ENCODE peak calls at places on chromosome 4, in seven cellular contexts. W is cardiac muscle cell, T is lower lobe of right lung, R is aorta, Z is H1, E is esophagus squamous epithelium, Q is DND-41. N is an unnamed sample.
A peak's percentile ranks its signal among the peaks of the same experiment; 100 is the strongest.

GRCh38 chr4:39616651-39617050 is 22.0 kb downstream of the SMIM14 start:
- DNase-seq in W (no peak), E (no peak), Q (no peak), R (no peak), T (no peak), Z (no peak), N (no peak)

GRCh38 chr4:125316781-125317525 is 2.2 kb downstream of the FAT4 start:
- DNase-seq in R (peak; percentile 64), T (peak; percentile 55), E (no peak), W (peak; percentile 41), Q (no peak), Z (no peak), N (peak; percentile 41)

GRCh38 chr4:68249434-68249833 is 3.9 kb upstream of the TMPRSS11B start:
- DNase-seq in Q (no peak), R (no peak), T (no peak), W (no peak), E (no peak), Z (no peak), N (no peak)

GRCh38 chr4:35760706-35761278 is 483.5 kb downstream of the ARAP2 start:
- DNase-seq in Z (no peak), E (no peak), T (no peak), W (no peak), Q (no peak), R (no peak), N (no peak)

GRCh38 chr4:102759835-102760644 is 728 bp downstream of the MANBA start:
- DNase-seq in Q (peak; percentile 7), W (peak; percentile 27), E (peak; percentile 11), T (no peak), Z (no peak), R (peak; percentile 85), N (no peak)

GRCh38 chr4:169142390-169142789 is 128.4 kb downstream of the SH3RF1 start:
- DNase-seq in Q (no peak), E (no peak), T (no peak), R (no peak), Z (no peak), W (no peak), N (no peak)

GRCh38 chr4:65014078-65014477 is 604.8 kb upstream of the TECRL start:
- DNase-seq in R (no peak), Q (no peak), Z (no peak), T (no peak), W (no peak), E (no peak), N (no peak)

GRCh38 chr4:83128235-83128929 is 13.9 kb upstream of the PLAC8 start:
- DNase-seq in T (no peak), R (no peak), W (no peak), Q (no peak), Z (no peak), E (no peak), N (no peak)

GRCh38 chr4:77358315-77358928 is 201.4 kb downstream of the CCNG2 start:
- DNase-seq in R (no peak), W (peak; percentile 64), E (no peak), Z (no peak), Q (peak; percentile 24), T (no peak), N (no peak)

GRCh38 chr4:128427832-128428366 is 140.3 kb upstream of the PGRMC2 start:
- DNase-seq in Q (no peak), W (no peak), E (no peak), Z (no peak), R (no peak), T (peak; percentile 61), N (no peak)

GRCh38 chr4:16337936-16338335 is 111.7 kb upstream of the TAPT1 start:
- DNase-seq in R (no peak), W (no peak), Z (no peak), Q (no peak), E (no peak), T (no peak), N (no peak)

GRCh38 chr4:129806986-129807385 is 711.0 kb downstream of the C4orf33 start:
- DNase-seq in E (no peak), Q (no peak), Z (no peak), W (no peak), T (no peak), R (no peak), N (no peak)

GRCh38 chr4:53591372-53591892 is at the start of gene LNX1:
- DNase-seq in E (peak; percentile 3), Q (no peak), Z (peak; percentile 70), T (peak; percentile 88), W (peak; percentile 10), R (peak; percentile 48), N (no peak)

GRCh38 chr4:73528171-73528570 is 46.6 kb downstream of the AFM start:
- DNase-seq in Z (no peak), Q (no peak), E (no peak), W (no peak), T (no peak), R (no peak), N (no peak)

GRCh38 chr4:169050308-169050707 is 40.3 kb upstream of the CBR4 start:
- DNase-seq in R (no peak), Q (no peak), T (no peak), W (no peak), E (no peak), Z (no peak), N (no peak)

GRCh38 chr4:5215321-5215720 is 164.0 kb downstream of the STK32B start:
- DNase-seq in Q (no peak), T (no peak), Z (no peak), E (no peak), W (no peak), R (no peak), N (no peak)

GRCh38 chr4:89572224-89572858 is 264.6 kb downstream of the SNCA start:
- DNase-seq in T (no peak), Q (no peak), E (no peak), Z (no peak), W (peak; percentile 50), R (no peak), N (no peak)

GRCh38 chr4:44651425-44651824 is at the start of gene YIPF7:
- DNase-seq in T (no peak), R (no peak), W (no peak), Q (no peak), Z (no peak), E (no peak), N (no peak)

GRCh38 chr4:22551550-22551949 is 35.7 kb upstream of the ADGRA3 start:
- DNase-seq in Q (no peak), E (no peak), R (no peak), W (no peak), T (no peak), Z (no peak), N (no peak)

GRCh38 chr4:55765070-55765469 is 54.5 kb upstream of the EXOC1L start:
- DNase-seq in R (no peak), Z (no peak), W (no peak), Q (no peak), T (no peak), E (no peak), N (no peak)

GRCh38 chr4:88439161-88439760 is 17.7 kb upstream of the HERC5 start:
- DNase-seq in T (no peak), W (no peak), Z (peak; percentile 51), Q (no peak), E (no peak), R (no peak), N (no peak)

DNA sequence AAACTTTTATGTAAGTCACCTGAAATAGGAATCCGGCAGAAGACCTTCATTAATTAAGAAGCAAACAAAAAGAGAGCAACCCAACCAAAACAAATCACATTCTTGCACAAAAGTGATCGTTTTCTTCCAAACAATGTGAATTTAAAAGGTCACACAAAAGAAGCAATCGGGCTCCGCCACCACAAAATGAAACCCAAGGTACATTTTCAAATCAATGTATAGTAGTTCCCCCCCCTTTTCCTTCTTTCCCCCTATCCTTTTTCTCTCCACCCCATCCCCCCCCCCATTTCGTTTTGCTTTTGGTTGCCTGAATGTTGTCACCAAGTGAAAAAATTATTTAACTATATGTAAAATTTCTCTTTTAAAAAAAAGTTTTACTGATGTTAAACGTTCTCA is 2.2 kb downstream of the MAB21L2 start:
- DNase-seq in E (no peak), W (no peak), T (no peak), Z (no peak), Q (no peak), R (no peak), N (no peak)
- H3K27me3 ChIP-seq in E (no peaks in the 10 kb centered on the region), W (peaks cover 77% of the 10 kb centered on the region), T (no peaks in the 10 kb centered on the region), Z (peaks cover 2% of the 10 kb centered on the region), Q (no peaks in the 10 kb centered on the region), R (no peaks in the 10 kb centered on the region), N (no peaks in the 10 kb centered on the region)

DNA sequence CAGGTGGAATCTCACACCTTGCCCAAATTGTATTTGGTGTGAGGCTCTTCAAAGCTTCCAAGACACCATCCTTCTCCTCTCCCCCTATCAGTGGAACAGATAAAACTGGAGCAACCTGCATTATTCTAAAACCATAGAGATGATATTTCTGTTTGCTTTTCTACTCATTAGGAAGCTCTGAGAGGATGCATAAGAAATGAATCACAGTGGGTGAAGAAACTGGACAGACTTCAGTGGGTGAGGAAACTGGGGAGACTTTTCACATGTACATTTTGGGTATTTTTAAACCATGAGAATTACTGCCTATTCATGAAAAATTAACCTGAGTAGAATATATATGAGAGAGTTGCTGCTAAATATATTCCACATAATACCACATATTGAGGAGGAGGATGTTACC is 16.4 kb downstream of the HAND2 start:
- DNase-seq in Q (no peak), R (no peak), W (no peak), Z (no peak), T (no peak), E (no peak), N (no peak)
- H3K27me3 ChIP-seq in Q (peaks cover 14% of the 10 kb centered on the region), R (no peaks in the 10 kb centered on the region), W (peaks cover 35% of the 10 kb centered on the region), Z (peaks cover 97% of the 10 kb centered on the region), T (peaks cover 100% of the 10 kb centered on the region), E (peaks cover 20% of the 10 kb centered on the region), N (peaks cover 87% of the 10 kb centered on the region)

GRCh38 chr4:37365888-37366287 is 121.3 kb downstream of the NWD2 start:
- DNase-seq in T (no peak), Z (no peak), W (no peak), Q (no peak), R (no peak), E (no peak), N (no peak)
- H3K27me3 ChIP-seq in T (no peaks in the 10 kb centered on the region), Z (no peaks in the 10 kb centered on the region), W (peaks cover 2% of the 10 kb centered on the region), Q (peaks cover 6% of the 10 kb centered on the region), R (no peaks in the 10 kb centered on the region), E (no peaks in the 10 kb centered on the region), N (no peaks in the 10 kb centered on the region)

DNA sequence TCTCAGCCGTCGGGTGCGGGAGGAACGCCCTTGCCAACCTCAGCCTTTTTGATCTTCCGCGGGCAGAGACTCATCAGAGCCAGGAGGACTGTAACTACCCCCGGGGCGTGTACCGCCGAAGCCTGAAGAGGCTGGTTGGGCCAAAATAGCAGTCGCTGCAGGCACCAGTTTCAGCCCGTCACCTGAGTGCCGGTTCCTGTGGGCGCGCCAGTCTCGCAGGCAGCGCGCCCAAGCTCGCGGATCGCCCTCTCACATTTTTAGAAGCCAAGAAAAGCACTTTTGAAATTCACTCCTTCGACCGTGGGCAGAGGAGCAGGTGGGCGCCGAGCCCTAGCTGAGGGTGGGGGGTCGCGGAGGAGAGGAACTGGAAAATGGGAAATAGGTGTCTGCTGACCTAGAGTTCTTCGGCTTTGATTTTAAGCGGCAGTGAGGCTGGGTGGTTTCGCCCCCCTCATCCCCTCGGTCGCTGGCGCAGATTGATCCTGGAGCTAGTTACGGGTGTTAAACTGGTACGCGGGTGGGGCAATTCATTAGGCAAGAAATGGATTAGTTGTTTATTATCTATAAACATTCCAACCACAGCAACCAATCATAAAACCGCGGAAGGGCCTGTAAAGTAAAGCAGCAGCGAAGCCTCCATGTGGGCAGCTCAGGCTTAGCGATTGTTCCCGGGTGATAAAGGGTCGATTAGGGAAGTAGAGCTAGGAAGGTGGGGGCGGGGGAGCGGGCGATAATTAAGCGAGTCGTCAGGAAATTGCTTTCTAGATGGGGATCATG is 69.2 kb downstream of the FBXO8 start:
- DNase-seq in T (no peak), Z (no peak), W (no peak), R (no peak), Q (no peak), E (no peak), N (no peak)
- H3K27me3 ChIP-seq in T (peaks cover 94% of the 10 kb centered on the region), Z (peaks cover 73% of the 10 kb centered on the region), W (peaks cover 86% of the 10 kb centered on the region), R (no peaks in the 10 kb centered on the region), Q (peaks cover 2% of the 10 kb centered on the region), E (peaks cover 6% of the 10 kb centered on the region), N (peaks cover 5% of the 10 kb centered on the region)

N was measured in psoas muscle.